ENCODE peak calls at places on chromosomes 4 and X, in eight cellular contexts. One of them, this sample, is unnamed.

GRCh38 chr4:71074452-71075299 is 81.2 kb downstream of the DCK start:
- DNase-seq in fibroblast of mammary gland: no peak
- DNase-seq in HFF-Myc: no peak
- DNase-seq in Peyer's patch: no peak
- DNase-seq in PC-9: no peak
- DNase-seq in cardiac fibroblast: peak
- DNase-seq in MG63: peak
- DNase-seq in neural progenitor cell: no peak
- DNase-seq in this sample: no peak

GRCh38 chr4:9898596-9899345 is 117.3 kb downstream of the DRD5 start:
- DNase-seq in fibroblast of mammary gland: peak
- DNase-seq in HFF-Myc: no peak
- DNase-seq in Peyer's patch: no peak
- DNase-seq in PC-9: no peak
- DNase-seq in cardiac fibroblast: peak
- DNase-seq in MG63: no peak
- DNase-seq in neural progenitor cell: peak
- DNase-seq in this sample: no peak

GRCh38 chr4:76449824-76450223 is 14.8 kb downstream of the SHROOM3 start:
- DNase-seq in fibroblast of mammary gland: no peak
- DNase-seq in HFF-Myc: no peak
- DNase-seq in Peyer's patch: no peak
- DNase-seq in PC-9: no peak
- DNase-seq in cardiac fibroblast: peak
- DNase-seq in MG63: no peak
- DNase-seq in neural progenitor cell: peak
- DNase-seq in this sample: no peak

GRCh38 chr4:40998680-40999358 is 215.5 kb downstream of the APBB2 start:
- DNase-seq in fibroblast of mammary gland: peak
- DNase-seq in HFF-Myc: no peak
- DNase-seq in Peyer's patch: no peak
- DNase-seq in PC-9: peak
- DNase-seq in cardiac fibroblast: peak
- DNase-seq in MG63: peak
- DNase-seq in neural progenitor cell: no peak
- DNase-seq in this sample: no peak

GRCh38 chr4:111230265-111230664 is 607.4 kb upstream of the PITX2 start:
- DNase-seq in fibroblast of mammary gland: peak
- DNase-seq in HFF-Myc: no peak
- DNase-seq in Peyer's patch: no peak
- DNase-seq in PC-9: no peak
- DNase-seq in cardiac fibroblast: no peak
- DNase-seq in MG63: no peak
- DNase-seq in neural progenitor cell: no peak
- DNase-seq in this sample: no peak

GRCh38 chrX:13669246-13669689 is 16.3 kb downstream of the TCEANC start:
- DNase-seq in fibroblast of mammary gland: peak
- DNase-seq in HFF-Myc: peak
- DNase-seq in Peyer's patch: peak
- DNase-seq in PC-9: peak
- DNase-seq in cardiac fibroblast: peak
- DNase-seq in MG63: peak
- DNase-seq in neural progenitor cell: no peak
- DNase-seq in this sample: peak

GRCh38 chr4:82708982-82709381 is 89.6 kb downstream of the SCD5 start:
- DNase-seq in fibroblast of mammary gland: no peak
- DNase-seq in HFF-Myc: no peak
- DNase-seq in Peyer's patch: no peak
- DNase-seq in PC-9: no peak
- DNase-seq in cardiac fibroblast: no peak
- DNase-seq in MG63: no peak
- DNase-seq in neural progenitor cell: no peak
- DNase-seq in this sample: no peak

GRCh38 chrX:32408389-32408788 is 803.0 kb downstream of the DMD start:
- DNase-seq in fibroblast of mammary gland: peak
- DNase-seq in HFF-Myc: no peak
- DNase-seq in Peyer's patch: no peak
- DNase-seq in PC-9: peak
- DNase-seq in cardiac fibroblast: no peak
- DNase-seq in MG63: no peak
- DNase-seq in neural progenitor cell: no peak
- DNase-seq in this sample: peak

GRCh38 chrX:129318375-129318774 is 204.9 kb downstream of the SMARCA1 start:
- DNase-seq in fibroblast of mammary gland: peak
- DNase-seq in HFF-Myc: no peak
- DNase-seq in Peyer's patch: no peak
- DNase-seq in PC-9: peak
- DNase-seq in cardiac fibroblast: peak
- DNase-seq in MG63: no peak
- DNase-seq in neural progenitor cell: no peak
- DNase-seq in this sample: peak

GRCh38 chr4:110292994-110293744 is 94.8 kb upstream of the ELOVL6 start:
- DNase-seq in fibroblast of mammary gland: no peak
- DNase-seq in HFF-Myc: no peak
- DNase-seq in Peyer's patch: no peak
- DNase-seq in PC-9: no peak
- DNase-seq in cardiac fibroblast: no peak
- DNase-seq in MG63: no peak
- DNase-seq in neural progenitor cell: no peak
- DNase-seq in this sample: no peak

GRCh38 chr4:125315571-125316390 is 1.0 kb downstream of the FAT4 start:
- DNase-seq in fibroblast of mammary gland: peak
- DNase-seq in HFF-Myc: no peak
- DNase-seq in Peyer's patch: no peak
- DNase-seq in PC-9: peak
- DNase-seq in cardiac fibroblast: peak
- DNase-seq in MG63: peak
- DNase-seq in neural progenitor cell: peak
- DNase-seq in this sample: no peak

GRCh38 chr4:125316391-125316780 is 1.6 kb downstream of the FAT4 start:
- DNase-seq in fibroblast of mammary gland: no peak
- DNase-seq in HFF-Myc: no peak
- DNase-seq in Peyer's patch: no peak
- DNase-seq in PC-9: no peak
- DNase-seq in cardiac fibroblast: no peak
- DNase-seq in MG63: peak
- DNase-seq in neural progenitor cell: peak
- DNase-seq in this sample: no peak

GRCh38 chr4:125316781-125317525 is 2.2 kb downstream of the FAT4 start:
- DNase-seq in fibroblast of mammary gland: peak
- DNase-seq in HFF-Myc: no peak
- DNase-seq in Peyer's patch: no peak
- DNase-seq in PC-9: no peak
- DNase-seq in cardiac fibroblast: peak
- DNase-seq in MG63: peak
- DNase-seq in neural progenitor cell: peak
- DNase-seq in this sample: no peak

GRCh38 chr4:125319311-125319710 is 4.6 kb downstream of the FAT4 start:
- DNase-seq in fibroblast of mammary gland: no peak
- DNase-seq in HFF-Myc: no peak
- DNase-seq in Peyer's patch: no peak
- DNase-seq in PC-9: no peak
- DNase-seq in cardiac fibroblast: no peak
- DNase-seq in MG63: no peak
- DNase-seq in neural progenitor cell: no peak
- DNase-seq in this sample: no peak

DNA sequence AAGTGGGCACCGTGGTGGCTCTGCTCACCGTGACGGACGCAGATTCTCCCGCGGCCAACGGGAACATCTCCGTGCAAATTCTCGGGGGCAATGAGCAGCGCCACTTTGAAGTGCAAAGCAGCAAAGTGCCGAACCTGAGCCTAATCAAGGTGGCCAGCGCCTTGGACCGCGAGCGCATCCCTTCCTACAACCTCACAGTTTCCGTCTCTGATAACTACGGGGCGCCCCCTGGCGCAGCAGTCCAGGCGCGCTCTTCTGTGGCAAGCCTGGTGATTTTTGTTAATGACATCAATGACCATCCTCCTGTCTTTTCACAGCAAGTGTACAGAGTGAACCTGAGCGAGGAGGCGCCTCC is 2.7 kb downstream of the FAT4 start:
- DNase-seq in fibroblast of mammary gland: peak
- DNase-seq in HFF-Myc: no peak
- DNase-seq in Peyer's patch: no peak
- DNase-seq in PC-9: no peak
- DNase-seq in cardiac fibroblast: peak
- DNase-seq in MG63: peak
- DNase-seq in neural progenitor cell: peak
- DNase-seq in this sample: no peak
- H3K4me3 ChIP-seq in fibroblast of mammary gland: peak
- H3K4me3 ChIP-seq in HFF-Myc: peak
- H3K4me3 ChIP-seq in Peyer's patch: peak
- H3K4me3 ChIP-seq in PC-9: no peak
- H3K4me3 ChIP-seq in cardiac fibroblast: peak
- H3K4me3 ChIP-seq in MG63: peak
- H3K4me3 ChIP-seq in neural progenitor cell: peak
- H3K4me3 ChIP-seq in this sample: no peak

GRCh38 chr4:89681219-89681618 is 155.7 kb downstream of the SNCA start:
- DNase-seq in fibroblast of mammary gland: no peak
- DNase-seq in HFF-Myc: no peak
- DNase-seq in Peyer's patch: no peak
- DNase-seq in PC-9: no peak
- DNase-seq in cardiac fibroblast: no peak
- DNase-seq in MG63: no peak
- DNase-seq in neural progenitor cell: peak
- DNase-seq in this sample: no peak

GRCh38 chr4:89685277-89685676 is 151.7 kb downstream of the SNCA start:
- DNase-seq in fibroblast of mammary gland: no peak
- DNase-seq in HFF-Myc: no peak
- DNase-seq in Peyer's patch: no peak
- DNase-seq in PC-9: no peak
- DNase-seq in cardiac fibroblast: no peak
- DNase-seq in MG63: no peak
- DNase-seq in neural progenitor cell: no peak
- DNase-seq in this sample: no peak

GRCh38 chr4:89681671-89682070 is 155.3 kb downstream of the SNCA start:
- DNase-seq in fibroblast of mammary gland: no peak
- DNase-seq in HFF-Myc: no peak
- DNase-seq in Peyer's patch: no peak
- DNase-seq in PC-9: no peak
- DNase-seq in cardiac fibroblast: no peak
- DNase-seq in MG63: no peak
- DNase-seq in neural progenitor cell: no peak
- DNase-seq in this sample: no peak

GRCh38 chr4:89684536-89684935 is 152.4 kb downstream of the SNCA start:
- DNase-seq in fibroblast of mammary gland: no peak
- DNase-seq in HFF-Myc: no peak
- DNase-seq in Peyer's patch: no peak
- DNase-seq in PC-9: no peak
- DNase-seq in cardiac fibroblast: no peak
- DNase-seq in MG63: no peak
- DNase-seq in neural progenitor cell: no peak
- DNase-seq in this sample: no peak

GRCh38 chr4:89682808-89683207 is 154.2 kb downstream of the SNCA start:
- DNase-seq in fibroblast of mammary gland: no peak
- DNase-seq in HFF-Myc: no peak
- DNase-seq in Peyer's patch: no peak
- DNase-seq in PC-9: no peak
- DNase-seq in cardiac fibroblast: no peak
- DNase-seq in MG63: no peak
- DNase-seq in neural progenitor cell: peak
- DNase-seq in this sample: no peak
- H3K4me3 ChIP-seq in fibroblast of mammary gland: no peak
- H3K4me3 ChIP-seq in HFF-Myc: no peak
- H3K4me3 ChIP-seq in Peyer's patch: no peak
- H3K4me3 ChIP-seq in PC-9: no peak
- H3K4me3 ChIP-seq in cardiac fibroblast: no peak
- H3K4me3 ChIP-seq in MG63: no peak
- H3K4me3 ChIP-seq in neural progenitor cell: peak
- H3K4me3 ChIP-seq in this sample: no peak

GRCh38 chrX:24485323-24485722 is 20.2 kb downstream of the PDK3 start:
- DNase-seq in fibroblast of mammary gland: no peak
- DNase-seq in HFF-Myc: no peak
- DNase-seq in Peyer's patch: no peak
- DNase-seq in PC-9: no peak
- DNase-seq in cardiac fibroblast: no peak
- DNase-seq in MG63: no peak
- DNase-seq in neural progenitor cell: no peak
- DNase-seq in this sample: no peak

GRCh38 chrX:24487576-24487975 is 22.5 kb downstream of the PDK3 start:
- DNase-seq in fibroblast of mammary gland: no peak
- DNase-seq in HFF-Myc: no peak
- DNase-seq in Peyer's patch: no peak
- DNase-seq in PC-9: no peak
- DNase-seq in cardiac fibroblast: no peak
- DNase-seq in MG63: no peak
- DNase-seq in neural progenitor cell: no peak
- DNase-seq in this sample: no peak

GRCh38 chrX:24483596-24483995 is 18.5 kb downstream of the PDK3 start:
- DNase-seq in fibroblast of mammary gland: no peak
- DNase-seq in HFF-Myc: no peak
- DNase-seq in Peyer's patch: no peak
- DNase-seq in PC-9: no peak
- DNase-seq in cardiac fibroblast: no peak
- DNase-seq in MG63: no peak
- DNase-seq in neural progenitor cell: no peak
- DNase-seq in this sample: no peak

GRCh38 chrX:24482823-24483410 is 17.8 kb downstream of the PDK3 start:
- DNase-seq in fibroblast of mammary gland: no peak
- DNase-seq in HFF-Myc: no peak
- DNase-seq in Peyer's patch: no peak
- DNase-seq in PC-9: no peak
- DNase-seq in cardiac fibroblast: no peak
- DNase-seq in MG63: no peak
- DNase-seq in neural progenitor cell: no peak
- DNase-seq in this sample: no peak

DNA sequence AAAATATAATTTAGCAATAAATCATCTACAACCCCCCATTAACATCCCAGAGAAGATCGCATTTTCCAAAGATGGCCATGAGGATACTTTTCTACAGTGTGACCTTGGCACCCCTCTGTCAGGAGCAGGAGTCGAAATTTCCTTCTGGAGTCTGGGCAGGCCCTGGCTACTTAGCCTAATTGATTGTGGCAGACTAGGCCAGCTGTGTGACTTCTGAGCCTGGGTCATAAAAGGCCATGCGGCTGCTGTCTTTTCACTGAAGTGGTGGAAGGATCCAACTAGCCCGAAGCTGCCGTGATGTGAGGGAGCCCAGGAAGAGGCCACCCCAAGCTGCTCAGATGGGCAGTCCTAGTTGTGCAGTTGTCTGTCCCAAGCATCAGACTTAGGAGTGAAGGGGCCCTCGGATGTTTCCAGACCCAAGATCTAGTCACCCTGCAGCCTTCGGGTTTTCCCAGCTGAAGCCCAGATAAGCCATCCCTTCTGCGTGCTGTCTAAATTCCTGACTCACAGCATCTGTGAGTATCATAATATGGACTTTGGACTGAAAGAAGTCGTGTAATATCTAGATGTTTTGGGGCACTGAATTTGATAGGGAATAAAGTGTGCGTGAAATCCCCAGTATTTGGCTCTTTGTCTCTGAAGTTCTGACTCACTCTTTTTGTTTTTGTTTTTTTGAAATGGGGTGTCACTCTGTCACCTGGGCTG is 21.0 kb downstream of the PDK3 start:
- DNase-seq in fibroblast of mammary gland: no peak
- DNase-seq in HFF-Myc: no peak
- DNase-seq in Peyer's patch: no peak
- DNase-seq in PC-9: no peak
- DNase-seq in cardiac fibroblast: no peak
- DNase-seq in MG63: no peak
- DNase-seq in neural progenitor cell: peak
- DNase-seq in this sample: no peak
- H3K4me3 ChIP-seq in fibroblast of mammary gland: no peak
- H3K4me3 ChIP-seq in HFF-Myc: no peak
- H3K4me3 ChIP-seq in Peyer's patch: no peak
- H3K4me3 ChIP-seq in PC-9: no peak
- H3K4me3 ChIP-seq in cardiac fibroblast: no peak
- H3K4me3 ChIP-seq in MG63: no peak
- H3K4me3 ChIP-seq in neural progenitor cell: no peak
- H3K4me3 ChIP-seq in this sample: no peak

GRCh38 chrX:9164086-9164485 is 130.2 kb upstream of the FAM9B start:
- DNase-seq in fibroblast of mammary gland: peak
- DNase-seq in HFF-Myc: no peak
- DNase-seq in Peyer's patch: no peak
- DNase-seq in PC-9: no peak
- DNase-seq in cardiac fibroblast: no peak
- DNase-seq in MG63: no peak
- DNase-seq in neural progenitor cell: no peak
- DNase-seq in this sample: no peak
- H3K4me3 ChIP-seq in fibroblast of mammary gland: no peak
- H3K4me3 ChIP-seq in HFF-Myc: no peak
- H3K4me3 ChIP-seq in Peyer's patch: no peak
- H3K4me3 ChIP-seq in PC-9: no peak
- H3K4me3 ChIP-seq in cardiac fibroblast: no peak
- H3K4me3 ChIP-seq in MG63: no peak
- H3K4me3 ChIP-seq in neural progenitor cell: no peak
- H3K4me3 ChIP-seq in this sample: no peak